ENCODE peak calls at places on chromosomes 6 and 20, in nine cellular contexts. Y is CD8-positive, alpha-beta T cell; I is kidney epithelial cell; W is effector memory CD4-positive, alpha-beta T cell; Z is choroid plexus epithelial cell; O is adipocyte; V is endothelial cell of umbilical vein; B is dorsolateral prefrontal cortex; M is HCT116. X is an unnamed sample.

GRCh38 chr20:62740286-62741141 is 31.9 kb downstream of the NTSR1 start:
- DNase-seq in Y (peak; percentile 85), I (peak; percentile 34), W (peak; percentile 74), Z (peak; percentile 67), O (peak; percentile 75), V (peak; percentile 85), B (peak; percentile 37), M (peak; percentile 97), X (peak; percentile 35)

GRCh38 chr6:50610562-50610961 is 102.8 kb upstream of the TFAP2D start:
- DNase-seq in Y (no peak), I (no peak), W (no peak), Z (no peak), O (no peak), V (no peak), B (no peak), M (no peak), X (no peak)

GRCh38 chr6:156437084-156437879 is 339.9 kb upstream of the ARID1B start:
- DNase-seq in Y (no peak), I (no peak), W (no peak), Z (no peak), O (no peak), V (no peak), B (no peak), M (no peak), X (no peak)

GRCh38 chr6:41191569-41191968 is 9.4 kb downstream of the TREML2 start:
- DNase-seq in Y (no peak), I (no peak), W (no peak), Z (peak; percentile 18), O (peak; percentile 22), V (peak; percentile 17), B (no peak), M (peak; percentile 12), X (no peak)

GRCh38 chr6:142870787-142871371 is 74.1 kb downstream of the HIVEP2 start:
- DNase-seq in Y (no peak), I (no peak), W (no peak), Z (peak; percentile 55), O (peak; percentile 13), V (no peak), B (no peak), M (no peak), X (no peak)

GRCh38 chr20:20780127-20780822 is 67.8 kb upstream of the RALGAPA2 start:
- DNase-seq in Y (no peak), I (no peak), W (no peak), Z (peak; percentile 1), O (peak; percentile 47), V (no peak), B (no peak), M (no peak), X (no peak)

GRCh38 chr6:5260661-5261544 is at the start of the genes FARS2 and LYRM4:
- DNase-seq in Y (peak; percentile 92), I (peak; percentile 25), W (peak; percentile 80), Z (peak; percentile 88), O (peak; percentile 97), V (peak; percentile 94), B (peak; percentile 89), M (peak; percentile 72), X (peak; percentile 47)

GRCh38 chr6:161369339-161369738 is 95.5 kb upstream of the AGPAT4 start:
- DNase-seq in Y (no peak), I (peak; percentile 88), W (no peak), Z (peak; percentile 93), O (peak; percentile 75), V (no peak), B (no peak), M (no peak), X (peak; percentile 71)

GRCh38 chr6:56860466-56860865 is 94.4 kb upstream of the BEND6 start:
- DNase-seq in Y (no peak), I (no peak), W (no peak), Z (peak; percentile 42), O (peak; percentile 44), V (peak; percentile 41), B (no peak), M (peak; percentile 87), X (no peak)

GRCh38 chr20:64023278-64024140 is 12.5 kb upstream of the C20orf204 start:
- DNase-seq in Y (no peak), I (no peak), W (no peak), Z (no peak), O (no peak), V (no peak), B (no peak), M (no peak), X (no peak)

GRCh38 chr6:31592396-31592771 is 422 bp downstream of the NCR3 start:
- DNase-seq in Y (no peak), I (no peak), W (no peak), Z (no peak), O (no peak), V (no peak), B (no peak), M (no peak), X (no peak)
- H3K4me3 ChIP-seq in Y (peak overlapping the region; percentile 60), I (no peak overlapping the region), W (peak overlapping the region; percentile 12), Z (no peak overlapping the region), O (no peak overlapping the region), V (no peak overlapping the region), B (no peak overlapping the region), M (no peak overlapping the region), X (no peak overlapping the region)

GRCh38 chr6:137588472-137588871 is 94.3 kb upstream of the OLIG3 start:
- DNase-seq in Y (no peak), I (no peak), W (no peak), Z (no peak), O (no peak), V (no peak), B (no peak), M (no peak), X (no peak)

GRCh38 chr6:137590684-137591083 is 96.5 kb upstream of the OLIG3 start:
- DNase-seq in Y (no peak), I (no peak), W (no peak), Z (no peak), O (no peak), V (no peak), B (no peak), M (no peak), X (no peak)

DNA sequence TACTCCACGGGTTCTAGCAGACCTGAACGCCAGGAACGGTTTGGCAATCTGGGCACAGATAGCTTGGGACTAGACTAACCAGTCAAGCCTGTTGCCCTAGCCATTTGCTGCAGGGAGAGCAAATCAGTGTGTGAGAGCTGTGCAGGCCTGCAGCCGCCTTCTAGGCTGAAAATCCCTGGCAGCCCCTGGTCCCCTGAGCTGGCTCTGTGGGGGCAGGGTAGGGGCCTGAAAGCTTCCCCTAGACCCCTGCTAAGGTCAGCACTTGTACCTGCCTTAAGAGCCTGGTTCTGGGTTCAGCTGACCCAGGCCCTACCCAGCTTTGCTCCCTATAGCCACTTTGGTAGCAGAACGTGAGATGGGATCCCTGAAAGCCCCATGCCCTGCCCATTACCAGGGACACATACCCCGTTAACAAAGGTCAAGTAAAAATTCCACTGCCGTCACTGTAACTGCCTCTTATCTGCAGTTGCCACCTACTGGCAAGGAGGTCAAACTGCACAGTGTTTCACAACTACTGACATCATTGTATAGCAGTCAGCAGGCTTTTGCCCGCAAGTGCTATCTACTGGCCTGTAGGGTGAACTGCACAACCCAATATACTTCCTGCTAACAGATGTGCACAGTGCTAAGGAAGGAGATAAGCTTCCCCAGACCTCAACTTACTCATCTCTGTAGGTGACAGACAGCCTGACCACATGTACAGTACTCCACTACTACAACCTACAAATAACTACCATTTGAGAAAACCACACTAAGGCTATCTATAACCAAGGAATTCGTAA is 95.1 kb upstream of the OLIG3 start:
- DNase-seq in Y (peak; percentile 64), I (peak; percentile 14), W (peak; percentile 51), Z (peak; percentile 73), O (no peak), V (peak; percentile 15), B (no peak), M (peak; percentile 57), X (no peak)
- H3K4me3 ChIP-seq in Y (no peak overlapping the region), I (no peak overlapping the region), W (no peak overlapping the region), Z (no peak overlapping the region), O (no peak overlapping the region), V (no peak overlapping the region), B (no peak overlapping the region), M (no peak overlapping the region), X (no peak overlapping the region)

DNA sequence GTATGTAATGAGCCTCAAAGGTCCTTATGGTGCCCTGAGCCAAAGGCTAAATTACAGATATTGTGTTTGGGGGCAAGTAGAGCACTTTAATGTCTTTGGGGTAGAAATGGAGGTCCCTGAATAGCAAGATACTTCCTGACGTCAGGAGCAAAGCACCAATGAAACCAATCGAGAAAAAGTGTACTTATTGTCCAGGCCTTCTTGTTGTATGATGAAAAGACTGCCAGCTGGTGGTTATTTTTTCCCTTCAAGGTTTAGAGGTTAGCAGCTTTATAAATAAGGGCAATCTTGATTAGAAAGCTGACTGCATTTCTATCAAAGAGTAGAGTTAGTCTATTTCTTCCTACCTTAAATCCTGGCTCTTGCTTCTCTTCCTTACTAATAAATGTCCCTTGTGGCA is 76.1 kb upstream of the HSF2 start:
- DNase-seq in Y (no peak), I (no peak), W (no peak), Z (peak; percentile 22), O (no peak), V (no peak), B (no peak), M (no peak), X (no peak)
- H3K4me3 ChIP-seq in Y (peak overlapping the region; percentile 47), I (no peak overlapping the region), W (peak overlapping the region; percentile 55), Z (peak overlapping the region; percentile 55), O (peak overlapping the region; percentile 78), V (peak overlapping the region; percentile 62), B (peak overlapping the region; percentile 46), M (peak overlapping the region; percentile 30), X (no peak overlapping the region)

GRCh38 chr6:108565893-108566292 is 5.2 kb downstream of the FOXO3 start:
- DNase-seq in Y (no peak), I (no peak), W (no peak), Z (peak; percentile 75), O (peak; percentile 78), V (peak; percentile 69), B (no peak), M (no peak), X (no peak)

GRCh38 chr6:108566406-108566805 is 5.7 kb downstream of the FOXO3 start:
- DNase-seq in Y (no peak), I (no peak), W (no peak), Z (no peak), O (no peak), V (no peak), B (no peak), M (no peak), X (no peak)

GRCh38 chr6:108563292-108563691 is 2.6 kb downstream of the FOXO3 start:
- DNase-seq in Y (no peak), I (no peak), W (no peak), Z (no peak), O (no peak), V (no peak), B (no peak), M (no peak), X (no peak)

GRCh38 chr6:108564178-108564577 is 3.5 kb downstream of the FOXO3 start:
- DNase-seq in Y (no peak), I (peak; percentile 87), W (no peak), Z (peak; percentile 85), O (peak; percentile 86), V (peak; percentile 48), B (no peak), M (peak; percentile 76), X (no peak)

DNA sequence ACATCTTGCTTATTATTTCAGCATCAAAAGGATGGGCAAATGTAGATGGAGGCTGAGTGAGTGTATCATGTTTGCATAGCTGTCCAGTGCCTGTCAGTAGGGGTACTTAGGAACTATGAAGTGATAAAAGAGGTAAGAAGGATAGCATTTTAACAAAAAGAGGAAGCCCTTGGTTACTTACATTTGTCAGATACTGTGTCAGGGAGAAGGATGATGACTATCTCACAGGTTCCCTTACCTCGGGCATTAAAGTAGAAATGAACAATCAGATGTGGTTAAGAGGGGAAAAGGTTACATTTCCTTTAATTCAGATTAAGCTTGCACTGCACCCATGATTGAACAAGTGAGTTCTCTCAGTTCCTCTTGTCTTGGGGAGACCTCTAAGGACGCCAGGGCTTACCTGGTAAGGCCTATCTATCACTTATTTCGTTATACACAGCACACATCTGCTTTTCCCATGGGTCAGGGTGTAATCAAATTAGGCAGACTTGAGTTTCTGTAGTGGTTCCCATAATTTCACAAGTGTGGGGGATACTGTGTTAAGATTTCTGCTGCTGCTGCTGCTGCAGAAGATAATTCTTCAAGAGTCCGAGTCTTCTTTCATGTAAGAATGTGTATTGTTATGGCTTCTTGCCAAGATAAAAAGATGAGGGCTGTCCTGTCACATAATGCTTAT is 4.5 kb downstream of the FOXO3 start:
- DNase-seq in Y (no peak), I (no peak), W (no peak), Z (no peak), O (no peak), V (peak; percentile 33), B (no peak), M (no peak), X (no peak)
- H3K4me3 ChIP-seq in Y (no peak overlapping the region), I (no peak overlapping the region), W (no peak overlapping the region), Z (peak overlapping the region; percentile 5), O (peak overlapping the region; percentile 93), V (no peak overlapping the region), B (no peak overlapping the region), M (no peak overlapping the region), X (no peak overlapping the region)

X was measured in retinal pigment epithelial cell.